ENCODE peak calls at places on chromosomes 4 and X, in six cellular contexts. One of them, this sample, is unnamed.

GRCh38 chr4:108592674-108592986 is 27.7 kb upstream of the RPL34 start:
- DNase-seq in ACHN: no peak
- DNase-seq in globus pallidus: no peak
- DNase-seq in lower lobe of right lung: no peak
- DNase-seq in transverse colon: no peak
- DNase-seq in OCI-M1: no peak
- DNase-seq in this sample: no peak

GRCh38 chrX:150219374-150220185 is 143.5 kb upstream of the MAMLD1 start:
- DNase-seq in ACHN: peak; percentile 76
- DNase-seq in OCI-M1: no peak
- DNase-seq in globus pallidus: peak; percentile 4
- DNase-seq in transverse colon: no peak
- DNase-seq in lower lobe of right lung: no peak
- DNase-seq in this sample: no peak

GRCh38 chr4:21802406-21802805 is 146.2 kb downstream of the KCNIP4 start:
- DNase-seq in lower lobe of right lung: no peak
- DNase-seq in globus pallidus: no peak
- DNase-seq in transverse colon: no peak
- DNase-seq in ACHN: peak; percentile 74
- DNase-seq in OCI-M1: no peak
- DNase-seq in this sample: no peak

GRCh38 chr4:1985780-1986577 is 22.8 kb downstream of the NELFA start:
- DNase-seq in lower lobe of right lung: no peak
- DNase-seq in OCI-M1: no peak
- DNase-seq in globus pallidus: no peak
- DNase-seq in transverse colon: no peak
- DNase-seq in ACHN: no peak
- DNase-seq in this sample: no peak

GRCh38 chrX:47578692-47579091 is 3.5 kb upstream of the TIMP1 start:
- DNase-seq in OCI-M1: no peak
- DNase-seq in globus pallidus: no peak
- DNase-seq in lower lobe of right lung: peak; percentile 40
- DNase-seq in ACHN: no peak
- DNase-seq in transverse colon: no peak
- DNase-seq in this sample: no peak

GRCh38 chrX:116357317-116357716 is 79.1 kb upstream of the SLC6A14 start:
- DNase-seq in transverse colon: no peak
- DNase-seq in ACHN: no peak
- DNase-seq in globus pallidus: no peak
- DNase-seq in lower lobe of right lung: no peak
- DNase-seq in OCI-M1: no peak
- DNase-seq in this sample: no peak

GRCh38 chrX:40644821-40645358 is 2.5 kb downstream of the CXorf38 start:
- DNase-seq in globus pallidus: peak; percentile 54
- DNase-seq in transverse colon: peak; percentile 77
- DNase-seq in lower lobe of right lung: peak; percentile 57
- DNase-seq in ACHN: peak; percentile 64
- DNase-seq in OCI-M1: peak; percentile 92
- DNase-seq in this sample: peak; percentile 4

GRCh38 chrX:100895365-100896075 is 21.4 kb upstream of the NOX1 start:
- DNase-seq in globus pallidus: no peak
- DNase-seq in OCI-M1: peak; percentile 44
- DNase-seq in ACHN: peak; percentile 29
- DNase-seq in transverse colon: peak; percentile 28
- DNase-seq in lower lobe of right lung: no peak
- DNase-seq in this sample: no peak

GRCh38 chr4:4762300-4762699 is 97.2 kb upstream of the MSX1 start:
- DNase-seq in lower lobe of right lung: no peak
- DNase-seq in OCI-M1: no peak
- DNase-seq in transverse colon: no peak
- DNase-seq in ACHN: no peak
- DNase-seq in globus pallidus: no peak
- DNase-seq in this sample: no peak

GRCh38 chrX:107561468-107562215 is 66.7 kb upstream of the PRPS1 start:
- DNase-seq in transverse colon: no peak
- DNase-seq in lower lobe of right lung: no peak
- DNase-seq in OCI-M1: peak; percentile 56
- DNase-seq in globus pallidus: no peak
- DNase-seq in ACHN: no peak
- DNase-seq in this sample: no peak

GRCh38 chrX:150018931-150019331 is 80.6 kb upstream of the EOLA2 start:
- DNase-seq in globus pallidus: no peak
- DNase-seq in lower lobe of right lung: no peak
- DNase-seq in transverse colon: no peak
- DNase-seq in ACHN: no peak
- DNase-seq in OCI-M1: no peak
- DNase-seq in this sample: no peak

GRCh38 chr4:40309250-40309774 is 25.8 kb upstream of the CHRNA9 start:
- DNase-seq in transverse colon: peak; percentile 94
- DNase-seq in OCI-M1: no peak
- DNase-seq in lower lobe of right lung: peak; percentile 92
- DNase-seq in ACHN: peak; percentile 74
- DNase-seq in globus pallidus: peak; percentile 74
- DNase-seq in this sample: no peak

GRCh38 chr4:101288365-101289145 is 58.8 kb downstream of the PPP3CA start:
- DNase-seq in lower lobe of right lung: no peak
- DNase-seq in transverse colon: no peak
- DNase-seq in OCI-M1: peak; percentile 88
- DNase-seq in ACHN: no peak
- DNase-seq in globus pallidus: peak; percentile 44
- DNase-seq in this sample: no peak

GRCh38 chrX:7801706-7802105 is 41.3 kb upstream of the VCX start:
- DNase-seq in ACHN: no peak
- DNase-seq in transverse colon: no peak
- DNase-seq in lower lobe of right lung: no peak
- DNase-seq in OCI-M1: no peak
- DNase-seq in globus pallidus: no peak
- DNase-seq in this sample: no peak

GRCh38 chr4:7089211-7089964 is 21.5 kb upstream of the GRPEL1 start:
- DNase-seq in OCI-M1: no peak
- DNase-seq in lower lobe of right lung: no peak
- DNase-seq in transverse colon: no peak
- DNase-seq in globus pallidus: no peak
- DNase-seq in ACHN: no peak
- DNase-seq in this sample: no peak

GRCh38 chr4:127559981-127560380 is 72.8 kb upstream of the INTU start:
- DNase-seq in lower lobe of right lung: no peak
- DNase-seq in globus pallidus: no peak
- DNase-seq in OCI-M1: no peak
- DNase-seq in transverse colon: no peak
- DNase-seq in ACHN: no peak
- DNase-seq in this sample: no peak

GRCh38 chr4:173040200-173040599 is 128.4 kb upstream of the GALNT7 start:
- DNase-seq in ACHN: peak; percentile 70
- DNase-seq in lower lobe of right lung: no peak
- DNase-seq in OCI-M1: peak; percentile 64
- DNase-seq in transverse colon: no peak
- DNase-seq in globus pallidus: peak; percentile 16
- DNase-seq in this sample: no peak

GRCh38 chr4:15164571-15164970 is 162.3 kb downstream of the CPEB2 start:
- DNase-seq in OCI-M1: peak; percentile 27
- DNase-seq in globus pallidus: no peak
- DNase-seq in ACHN: no peak
- DNase-seq in lower lobe of right lung: no peak
- DNase-seq in transverse colon: no peak
- DNase-seq in this sample: no peak

GRCh38 chr4:4323705-4324534 is 33.9 kb downstream of the ZBTB49 start:
- DNase-seq in globus pallidus: no peak
- DNase-seq in transverse colon: no peak
- DNase-seq in OCI-M1: peak; percentile 59
- DNase-seq in lower lobe of right lung: no peak
- DNase-seq in ACHN: no peak
- DNase-seq in this sample: no peak

GRCh38 chr4:183840311-183840710 is 64.8 kb upstream of the STOX2 start:
- DNase-seq in lower lobe of right lung: peak; percentile 81
- DNase-seq in ACHN: peak; percentile 68
- DNase-seq in transverse colon: peak; percentile 81
- DNase-seq in globus pallidus: peak; percentile 86
- DNase-seq in OCI-M1: peak; percentile 91
- DNase-seq in this sample: peak; percentile 59

GRCh38 chrX:49165901-49166881 is 3.6 kb downstream of the MAGIX start:
- DNase-seq in globus pallidus: peak; percentile 55
- DNase-seq in lower lobe of right lung: peak; percentile 86
- DNase-seq in transverse colon: peak; percentile 87
- DNase-seq in OCI-M1: peak; percentile 97
- DNase-seq in ACHN: no peak
- DNase-seq in this sample: no peak

GRCh38 chr4:5905714-5906113 is 12.8 kb upstream of the CRMP1 start:
- DNase-seq in OCI-M1: no peak
- DNase-seq in lower lobe of right lung: no peak
- DNase-seq in ACHN: no peak
- DNase-seq in globus pallidus: no peak
- DNase-seq in transverse colon: no peak
- DNase-seq in this sample: no peak

GRCh38 chr4:86940176-86940575 is 5.4 kb downstream of the AFF1 start:
- DNase-seq in lower lobe of right lung: no peak
- DNase-seq in globus pallidus: no peak
- DNase-seq in OCI-M1: no peak
- DNase-seq in transverse colon: no peak
- DNase-seq in ACHN: no peak
- DNase-seq in this sample: no peak

GRCh38 chr4:8278421-8279287 is 9.1 kb downstream of the HTRA3 start:
- DNase-seq in globus pallidus: no peak
- DNase-seq in ACHN: peak; percentile 20
- DNase-seq in OCI-M1: no peak
- DNase-seq in transverse colon: no peak
- DNase-seq in lower lobe of right lung: no peak
- DNase-seq in this sample: no peak

GRCh38 chr4:104500452-104500851 is 5.8 kb upstream of the CXXC4 start:
- DNase-seq in OCI-M1: no peak
- DNase-seq in ACHN: no peak
- DNase-seq in transverse colon: peak; percentile 19
- DNase-seq in lower lobe of right lung: peak; percentile 37
- DNase-seq in globus pallidus: no peak
- DNase-seq in this sample: no peak

GRCh38 chr4:124199755-124200154 is 512.8 kb downstream of the ANKRD50 start:
- DNase-seq in OCI-M1: no peak
- DNase-seq in lower lobe of right lung: no peak
- DNase-seq in ACHN: no peak
- DNase-seq in transverse colon: no peak
- DNase-seq in globus pallidus: no peak
- DNase-seq in this sample: no peak

GRCh38 chrX:13747836-13748235 is 13.3 kb downstream of the OFD1 start:
- DNase-seq in ACHN: peak; percentile 44
- DNase-seq in globus pallidus: no peak
- DNase-seq in lower lobe of right lung: no peak
- DNase-seq in OCI-M1: peak; percentile 51
- DNase-seq in transverse colon: peak; percentile 57
- DNase-seq in this sample: no peak

GRCh38 chr4:137531951-137532868 is at the start of gene PCDH18:
- DNase-seq in OCI-M1: peak; percentile 78
- DNase-seq in transverse colon: peak; percentile 74
- DNase-seq in globus pallidus: peak; percentile 84
- DNase-seq in ACHN: peak; percentile 76
- DNase-seq in lower lobe of right lung: peak; percentile 69
- DNase-seq in this sample: peak; percentile 64

GRCh38 chr4:103497692-103498091 is 222.1 kb downstream of the TACR3 start:
- DNase-seq in transverse colon: no peak
- DNase-seq in globus pallidus: no peak
- DNase-seq in ACHN: no peak
- DNase-seq in OCI-M1: no peak
- DNase-seq in lower lobe of right lung: no peak
- DNase-seq in this sample: no peak

GRCh38 chr4:154349829-154350228 is 141.8 kb downstream of the DCHS2 start:
- DNase-seq in globus pallidus: no peak
- DNase-seq in ACHN: peak; percentile 15
- DNase-seq in OCI-M1: peak; percentile 38
- DNase-seq in transverse colon: no peak
- DNase-seq in lower lobe of right lung: no peak
- DNase-seq in this sample: no peak

GRCh38 chrX:153723351-153724251 is 586 bp downstream of the BCAP31 start:
- DNase-seq in transverse colon: peak; percentile 55
- DNase-seq in globus pallidus: no peak
- DNase-seq in OCI-M1: peak; percentile 71
- DNase-seq in ACHN: peak; percentile 51
- DNase-seq in lower lobe of right lung: peak; percentile 65
- DNase-seq in this sample: no peak

GRCh38 chr4:124711469-124712416 is 789 bp downstream of the ANKRD50 start:
- DNase-seq in transverse colon: peak; percentile 71
- DNase-seq in globus pallidus: peak; percentile 73
- DNase-seq in ACHN: peak; percentile 75
- DNase-seq in lower lobe of right lung: peak; percentile 68
- DNase-seq in OCI-M1: peak; percentile 90
- DNase-seq in this sample: peak; percentile 28

GRCh38 chr4:74032064-74032463 is 6.4 kb downstream of the CXCL3 start:
- DNase-seq in OCI-M1: no peak
- DNase-seq in ACHN: no peak
- DNase-seq in transverse colon: no peak
- DNase-seq in lower lobe of right lung: no peak
- DNase-seq in globus pallidus: no peak
- DNase-seq in this sample: no peak

GRCh38 chr4:145003675-145004074 is 94.3 kb downstream of the ANAPC10 start:
- DNase-seq in ACHN: no peak
- DNase-seq in lower lobe of right lung: no peak
- DNase-seq in transverse colon: no peak
- DNase-seq in OCI-M1: no peak
- DNase-seq in globus pallidus: no peak
- DNase-seq in this sample: no peak